ENCODE peak calls at places on chromosomes 13 and 19, in six cellular contexts. One of them, this sample, is unnamed.

GRCh38 chr19:33125929-33126388 is 6.0 kb upstream of the WDR88 start:
- DNase-seq in sigmoid colon: peak
- DNase-seq in RWPE1: peak
- DNase-seq in cardiac fibroblast: peak
- DNase-seq in foreskin fibroblast: peak
- DNase-seq in endothelial cell: peak
- DNase-seq in this sample: peak

GRCh38 chr19:46508206-46508605 is 12.5 kb upstream of the PNMA8B start:
- DNase-seq in cardiac fibroblast: no peak
- DNase-seq in RWPE1: no peak
- DNase-seq in endothelial cell: no peak
- DNase-seq in foreskin fibroblast: no peak
- DNase-seq in sigmoid colon: no peak
- DNase-seq in this sample: no peak

GRCh38 chr13:51770681-51771417 is 33.1 kb downstream of the DHRS12 start:
- DNase-seq in RWPE1: no peak
- DNase-seq in foreskin fibroblast: no peak
- DNase-seq in sigmoid colon: no peak
- DNase-seq in cardiac fibroblast: no peak
- DNase-seq in endothelial cell: no peak
- DNase-seq in this sample: no peak

GRCh38 chr19:1883784-1884183 is 1.5 kb downstream of the ABHD17A start:
- DNase-seq in cardiac fibroblast: no peak
- DNase-seq in foreskin fibroblast: no peak
- DNase-seq in sigmoid colon: no peak
- DNase-seq in RWPE1: no peak
- DNase-seq in endothelial cell: no peak
- DNase-seq in this sample: no peak

GRCh38 chr13:43799191-43799590 is 12.4 kb upstream of the ENOX1 start:
- DNase-seq in sigmoid colon: no peak
- DNase-seq in RWPE1: no peak
- DNase-seq in foreskin fibroblast: no peak
- DNase-seq in cardiac fibroblast: no peak
- DNase-seq in endothelial cell: no peak
- DNase-seq in this sample: no peak

GRCh38 chr13:41649659-41650058 is 192.3 kb downstream of the RGCC start:
- DNase-seq in foreskin fibroblast: no peak
- DNase-seq in RWPE1: no peak
- DNase-seq in sigmoid colon: no peak
- DNase-seq in cardiac fibroblast: peak
- DNase-seq in endothelial cell: peak
- DNase-seq in this sample: peak

GRCh38 chr19:18967358-18968146 is 26.5 kb upstream of the HOMER3 start:
- DNase-seq in sigmoid colon: peak
- DNase-seq in RWPE1: peak
- DNase-seq in foreskin fibroblast: peak
- DNase-seq in cardiac fibroblast: peak
- DNase-seq in endothelial cell: no peak
- DNase-seq in this sample: peak

GRCh38 chr19:3478409-3479176 is 1.7 kb downstream of the SMIM24 start:
- DNase-seq in RWPE1: no peak
- DNase-seq in foreskin fibroblast: no peak
- DNase-seq in cardiac fibroblast: no peak
- DNase-seq in sigmoid colon: no peak
- DNase-seq in endothelial cell: no peak
- DNase-seq in this sample: no peak

GRCh38 chr19:6564393-6564792 is 26.6 kb downstream of the CD70 start:
- DNase-seq in RWPE1: peak
- DNase-seq in endothelial cell: no peak
- DNase-seq in sigmoid colon: no peak
- DNase-seq in foreskin fibroblast: no peak
- DNase-seq in cardiac fibroblast: peak
- DNase-seq in this sample: peak

GRCh38 chr13:106756446-106756845 is 188.5 kb upstream of the ARGLU1 start:
- DNase-seq in foreskin fibroblast: no peak
- DNase-seq in RWPE1: no peak
- DNase-seq in endothelial cell: no peak
- DNase-seq in cardiac fibroblast: no peak
- DNase-seq in sigmoid colon: no peak
- DNase-seq in this sample: no peak

GRCh38 chr13:109243311-109243951 is 543.0 kb downstream of the IRS2 start:
- DNase-seq in RWPE1: peak
- DNase-seq in sigmoid colon: no peak
- DNase-seq in endothelial cell: no peak
- DNase-seq in foreskin fibroblast: peak
- DNase-seq in cardiac fibroblast: peak
- DNase-seq in this sample: peak

GRCh38 chr13:70893832-70894231 is 785.6 kb upstream of the KLHL1 start:
- DNase-seq in endothelial cell: no peak
- DNase-seq in sigmoid colon: no peak
- DNase-seq in foreskin fibroblast: no peak
- DNase-seq in cardiac fibroblast: no peak
- DNase-seq in RWPE1: no peak
- DNase-seq in this sample: no peak

GRCh38 chr13:40564342-40564997 is 102.0 kb downstream of the FOXO1 start:
- DNase-seq in sigmoid colon: no peak
- DNase-seq in endothelial cell: no peak
- DNase-seq in foreskin fibroblast: no peak
- DNase-seq in cardiac fibroblast: peak
- DNase-seq in RWPE1: no peak
- DNase-seq in this sample: no peak

GRCh38 chr13:43991773-43992201 is 112.1 kb downstream of the LACC1 start:
- DNase-seq in cardiac fibroblast: no peak
- DNase-seq in foreskin fibroblast: no peak
- DNase-seq in RWPE1: peak
- DNase-seq in endothelial cell: no peak
- DNase-seq in sigmoid colon: no peak
- DNase-seq in this sample: no peak

GRCh38 chr19:43755256-43755801 is 567 bp upstream of the SMG9 start:
- DNase-seq in sigmoid colon: peak
- DNase-seq in cardiac fibroblast: peak
- DNase-seq in RWPE1: peak
- DNase-seq in foreskin fibroblast: no peak
- DNase-seq in endothelial cell: peak
- DNase-seq in this sample: peak

GRCh38 chr19:33394006-33394722 is 20.7 kb downstream of the CEBPG start:
- DNase-seq in sigmoid colon: peak
- DNase-seq in foreskin fibroblast: peak
- DNase-seq in endothelial cell: no peak
- DNase-seq in RWPE1: peak
- DNase-seq in cardiac fibroblast: peak
- DNase-seq in this sample: peak

GRCh38 chr19:35223084-35223790 is 5.3 kb downstream of the FAM187B start:
- DNase-seq in RWPE1: no peak
- DNase-seq in sigmoid colon: no peak
- DNase-seq in cardiac fibroblast: no peak
- DNase-seq in foreskin fibroblast: no peak
- DNase-seq in endothelial cell: no peak
- DNase-seq in this sample: no peak

GRCh38 chr13:38405216-38405615 is 55.6 kb downstream of the UFM1 start:
- DNase-seq in sigmoid colon: no peak
- DNase-seq in foreskin fibroblast: no peak
- DNase-seq in cardiac fibroblast: no peak
- DNase-seq in RWPE1: no peak
- DNase-seq in endothelial cell: no peak
- DNase-seq in this sample: no peak

GRCh38 chr19:14150770-14151661 is 14.6 kb upstream of the ASF1B start:
- DNase-seq in RWPE1: no peak
- DNase-seq in endothelial cell: no peak
- DNase-seq in cardiac fibroblast: no peak
- DNase-seq in foreskin fibroblast: no peak
- DNase-seq in sigmoid colon: no peak
- DNase-seq in this sample: no peak

GRCh38 chr19:1833540-1833939 is 14.7 kb downstream of the REXO1 start:
- DNase-seq in endothelial cell: no peak
- DNase-seq in sigmoid colon: no peak
- DNase-seq in foreskin fibroblast: no peak
- DNase-seq in RWPE1: no peak
- DNase-seq in cardiac fibroblast: no peak
- DNase-seq in this sample: no peak

GRCh38 chr13:98719527-98720250 is 32.8 kb downstream of the SLC15A1 start:
- DNase-seq in cardiac fibroblast: no peak
- DNase-seq in RWPE1: no peak
- DNase-seq in sigmoid colon: no peak
- DNase-seq in endothelial cell: no peak
- DNase-seq in foreskin fibroblast: no peak
- DNase-seq in this sample: no peak

GRCh38 chr19:57192993-57193392 is 1.7 kb downstream of the ZNF264 start:
- DNase-seq in foreskin fibroblast: no peak
- DNase-seq in RWPE1: no peak
- DNase-seq in sigmoid colon: no peak
- DNase-seq in cardiac fibroblast: no peak
- DNase-seq in endothelial cell: no peak
- DNase-seq in this sample: no peak

GRCh38 chr13:78265098-78265497 is 338.3 kb downstream of the POU4F1 start:
- DNase-seq in cardiac fibroblast: no peak
- DNase-seq in sigmoid colon: no peak
- DNase-seq in endothelial cell: no peak
- DNase-seq in foreskin fibroblast: no peak
- DNase-seq in RWPE1: no peak
- DNase-seq in this sample: no peak

GRCh38 chr13:81779896-81780295 is 1439.0 kb upstream of the SPRY2 start:
- DNase-seq in RWPE1: no peak
- DNase-seq in cardiac fibroblast: no peak
- DNase-seq in endothelial cell: no peak
- DNase-seq in sigmoid colon: no peak
- DNase-seq in foreskin fibroblast: no peak
- DNase-seq in this sample: no peak

GRCh38 chr19:3825286-3825956 is 39.2 kb upstream of the MATK start:
- DNase-seq in sigmoid colon: no peak
- DNase-seq in RWPE1: no peak
- DNase-seq in cardiac fibroblast: no peak
- DNase-seq in foreskin fibroblast: no peak
- DNase-seq in endothelial cell: no peak
- DNase-seq in this sample: no peak

GRCh38 chr13:97347255-97347653 is 86.7 kb upstream of the RAP2A start:
- DNase-seq in cardiac fibroblast: no peak
- DNase-seq in foreskin fibroblast: no peak
- DNase-seq in endothelial cell: no peak
- DNase-seq in RWPE1: no peak
- DNase-seq in sigmoid colon: no peak
- DNase-seq in this sample: no peak

GRCh38 chr13:97346561-97347254 is 87.3 kb upstream of the RAP2A start:
- DNase-seq in endothelial cell: no peak
- DNase-seq in cardiac fibroblast: no peak
- DNase-seq in RWPE1: no peak
- DNase-seq in foreskin fibroblast: no peak
- DNase-seq in sigmoid colon: no peak
- DNase-seq in this sample: no peak

GRCh38 chr13:97344250-97345175 is 89.5 kb upstream of the RAP2A start:
- DNase-seq in foreskin fibroblast: peak
- DNase-seq in endothelial cell: peak
- DNase-seq in sigmoid colon: peak
- DNase-seq in cardiac fibroblast: peak
- DNase-seq in RWPE1: peak
- DNase-seq in this sample: peak

GRCh38 chr13:97348569-97349100 is 85.3 kb upstream of the RAP2A start:
- DNase-seq in RWPE1: no peak
- DNase-seq in foreskin fibroblast: no peak
- DNase-seq in cardiac fibroblast: no peak
- DNase-seq in sigmoid colon: no peak
- DNase-seq in endothelial cell: no peak
- DNase-seq in this sample: no peak

GRCh38 chr13:97346097-97346496 is 87.9 kb upstream of the RAP2A start:
- DNase-seq in cardiac fibroblast: no peak
- DNase-seq in endothelial cell: no peak
- DNase-seq in RWPE1: no peak
- DNase-seq in sigmoid colon: no peak
- DNase-seq in foreskin fibroblast: no peak
- DNase-seq in this sample: no peak
- TF ChIP-seq CTCF in cardiac fibroblast: no peak
- TF ChIP-seq CTCF in endothelial cell: no peak
- TF ChIP-seq CTCF in RWPE1: no peak
- TF ChIP-seq CTCF in sigmoid colon: no peak
- TF ChIP-seq CTCF in foreskin fibroblast: no peak
- TF ChIP-seq CTCF in this sample: no peak

DNA sequence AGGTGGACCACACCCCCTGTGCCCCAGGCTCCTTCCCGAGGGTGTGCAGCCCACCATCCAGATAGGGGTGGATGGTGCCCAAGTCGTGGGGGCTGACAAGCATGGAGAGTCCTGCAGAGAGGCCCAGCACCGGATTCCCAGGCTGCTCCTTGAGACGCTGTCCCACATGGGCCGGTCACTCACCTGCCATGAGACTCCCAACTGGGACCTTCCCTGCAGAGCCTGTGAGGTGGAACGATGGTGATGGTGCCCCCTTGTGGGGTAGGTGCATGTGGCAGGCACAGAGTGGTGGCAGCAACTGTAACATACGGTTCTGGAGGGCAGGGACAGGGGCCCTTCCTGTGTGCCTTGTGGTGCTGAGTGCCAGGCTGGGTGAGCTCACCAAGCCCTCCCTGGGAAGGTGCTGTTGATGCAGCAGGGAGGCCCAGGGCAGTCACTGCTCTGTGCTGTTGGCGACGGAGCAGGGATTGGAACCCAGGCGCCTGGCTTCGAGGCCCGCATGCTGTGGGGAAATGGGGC is 33.1 kb downstream of the PPP1R37 start:
- DNase-seq in sigmoid colon: no peak
- DNase-seq in cardiac fibroblast: peak
- DNase-seq in foreskin fibroblast: peak
- DNase-seq in endothelial cell: peak
- DNase-seq in RWPE1: peak
- DNase-seq in this sample: peak
- TF ChIP-seq CTCF in sigmoid colon: peak
- TF ChIP-seq CTCF in cardiac fibroblast: peak
- TF ChIP-seq CTCF in foreskin fibroblast: peak
- TF ChIP-seq CTCF in endothelial cell: peak
- TF ChIP-seq CTCF in RWPE1: peak
- TF ChIP-seq CTCF in this sample: peak

GRCh38 chr13:113802761-113803160 is 43.7 kb downstream of the TMEM255B start:
- DNase-seq in foreskin fibroblast: no peak
- DNase-seq in cardiac fibroblast: no peak
- DNase-seq in sigmoid colon: peak
- DNase-seq in endothelial cell: no peak
- DNase-seq in RWPE1: no peak
- DNase-seq in this sample: no peak
- TF ChIP-seq CTCF in foreskin fibroblast: no peak
- TF ChIP-seq CTCF in cardiac fibroblast: no peak
- TF ChIP-seq CTCF in sigmoid colon: no peak
- TF ChIP-seq CTCF in endothelial cell: no peak
- TF ChIP-seq CTCF in RWPE1: no peak
- TF ChIP-seq CTCF in this sample: no peak

GRCh38 chr19:17751912-17752273 is 616 bp downstream of the FCHO1 start:
- DNase-seq in RWPE1: no peak
- DNase-seq in foreskin fibroblast: no peak
- DNase-seq in cardiac fibroblast: no peak
- DNase-seq in sigmoid colon: no peak
- DNase-seq in endothelial cell: no peak
- DNase-seq in this sample: no peak

GRCh38 chr19:17754634-17755532 is 3.6 kb downstream of the FCHO1 start:
- DNase-seq in RWPE1: no peak
- DNase-seq in cardiac fibroblast: no peak
- DNase-seq in foreskin fibroblast: no peak
- DNase-seq in endothelial cell: no peak
- DNase-seq in sigmoid colon: no peak
- DNase-seq in this sample: peak

GRCh38 chr19:17752865-17753639 is 1.8 kb downstream of the FCHO1 start:
- DNase-seq in endothelial cell: no peak
- DNase-seq in RWPE1: no peak
- DNase-seq in cardiac fibroblast: no peak
- DNase-seq in sigmoid colon: no peak
- DNase-seq in foreskin fibroblast: no peak
- DNase-seq in this sample: no peak

GRCh38 chr19:17755533-17755885 is 4.2 kb downstream of the FCHO1 start:
- DNase-seq in sigmoid colon: no peak
- DNase-seq in foreskin fibroblast: no peak
- DNase-seq in RWPE1: no peak
- DNase-seq in cardiac fibroblast: no peak
- DNase-seq in endothelial cell: no peak
- DNase-seq in this sample: no peak

GRCh38 chr19:17753976-17754375 is 2.7 kb downstream of the FCHO1 start:
- DNase-seq in cardiac fibroblast: no peak
- DNase-seq in sigmoid colon: no peak
- DNase-seq in RWPE1: no peak
- DNase-seq in endothelial cell: no peak
- DNase-seq in foreskin fibroblast: no peak
- DNase-seq in this sample: no peak
- TF ChIP-seq CTCF in cardiac fibroblast: no peak
- TF ChIP-seq CTCF in sigmoid colon: no peak
- TF ChIP-seq CTCF in RWPE1: no peak
- TF ChIP-seq CTCF in endothelial cell: no peak
- TF ChIP-seq CTCF in foreskin fibroblast: no peak
- TF ChIP-seq CTCF in this sample: no peak

This sample was measured in MCF 10A.